ENCODE peak calls at places on chromosomes 11 and 22, in four cellular contexts. X is GM10248, O is heart left ventricle, N is HL-60. A is an unnamed sample.

GRCh38 chr22:44955102-44955501 is 54.7 kb downstream of the PHF21B start:
- DNase-seq in X (peak), O (no peak), N (no peak), A (no peak)

GRCh38 chr11:112255075-112255739 is 5.5 kb downstream of the PLET1 start:
- DNase-seq in X (no peak), O (no peak), N (no peak), A (no peak)

GRCh38 chr11:29282088-29282487 is 734.7 kb downstream of the KCNA4 start:
- DNase-seq in X (no peak), O (no peak), N (no peak), A (no peak)

GRCh38 chr22:26367402-26368245 is 61.4 kb upstream of the ASPHD2 start:
- DNase-seq in X (peak), O (no peak), N (peak), A (peak)

GRCh38 chr11:88252208-88252607 is 77.0 kb upstream of the RAB38 start:
- DNase-seq in X (no peak), O (no peak), N (no peak), A (no peak)

GRCh38 chr22:43008509-43008908 is 6.4 kb downstream of the PACSIN2 start:
- DNase-seq in X (no peak), O (no peak), N (no peak), A (no peak)

GRCh38 chr11:46119053-46119351 is 2.3 kb downstream of the PHF21A start:
- DNase-seq in X (no peak), O (no peak), N (no peak), A (no peak)

GRCh38 chr11:108886608-108887007 is 221.7 kb downstream of the DDX10 start:
- DNase-seq in X (no peak), O (no peak), N (no peak), A (no peak)

GRCh38 chr22:36236338-36237319 is 2.7 kb downstream of the APOL2 start:
- DNase-seq in X (no peak), O (no peak), N (no peak), A (no peak)

GRCh38 chr22:44700456-44700855 is 1.5 kb upstream of the PRR5 start:
- DNase-seq in X (no peak), O (no peak), N (no peak), A (no peak)

GRCh38 chr11:105265859-105266258 is 126.3 kb upstream of the CARD18 start:
- DNase-seq in X (no peak), O (no peak), N (no peak), A (no peak)

GRCh38 chr22:27510024-27510423 is 291.5 kb downstream of the MN1 start:
- DNase-seq in X (no peak), O (no peak), N (no peak), A (no peak)

GRCh38 chr11:132068556-132068955 is 698.1 kb downstream of the NTM start:
- DNase-seq in X (no peak), O (no peak), N (no peak), A (no peak)

GRCh38 chr11:57735655-57736298 is 5.5 kb upstream of the SELENOH start:
- DNase-seq in X (no peak), O (no peak), N (no peak), A (no peak)

GRCh38 chr11:70075836-70076235 is 2.3 kb upstream of the ANO1 start:
- DNase-seq in X (no peak), O (peak), N (no peak), A (no peak)

GRCh38 chr22:47291565-47292495 is 529.4 kb downstream of the TBC1D22A start:
- DNase-seq in X (no peak), O (no peak), N (no peak), A (no peak)

GRCh38 chr22:28894793-28895192 is 11.4 kb downstream of the ZNRF3 start:
- DNase-seq in X (no peak), O (no peak), N (peak), A (no peak)

GRCh38 chr11:77814848-77815247 is 5.7 kb downstream of the RSF1 start:
- DNase-seq in X (no peak), O (no peak), N (no peak), A (no peak)

GRCh38 chr11:126246636-126247035 is 22.1 kb downstream of the SRPRA start:
- DNase-seq in X (no peak), O (no peak), N (no peak), A (no peak)

GRCh38 chr22:37173709-37174108 is 14.3 kb downstream of the C1QTNF6 start:
- DNase-seq in X (no peak), O (no peak), N (no peak), A (no peak)

GRCh38 chr11:59247535-59248227 is 35.0 kb upstream of the MPEG1 start:
- DNase-seq in X (no peak), O (peak), N (peak), A (no peak)

GRCh38 chr11:103604310-103604709 is 432.1 kb upstream of the DDI1 start:
- DNase-seq in X (no peak), O (no peak), N (no peak), A (no peak)

GRCh38 chr11:100920571-100920970 is 209.0 kb downstream of the PGR start:
- DNase-seq in X (no peak), O (no peak), N (no peak), A (no peak)

GRCh38 chr11:110174645-110175310 is 81.6 kb downstream of the ZC3H12C start:
- DNase-seq in X (no peak), O (no peak), N (no peak), A (no peak)

GRCh38 chr11:117334896-117335295 is 7.2 kb downstream of the CEP164 start:
- DNase-seq in X (no peak), O (no peak), N (no peak), A (no peak)

GRCh38 chr22:29314537-29315285 is 786 bp downstream of the RASL10A start:
- DNase-seq in X (no peak), O (no peak), N (no peak), A (no peak)

GRCh38 chr11:110991621-110992355 is 253.7 kb upstream of the POU2AF2 start:
- DNase-seq in X (no peak), O (no peak), N (no peak), A (no peak)

GRCh38 chr11:44823920-44824704 is 97.3 kb downstream of the TSPAN18 start:
- DNase-seq in X (no peak), O (no peak), N (no peak), A (no peak)

GRCh38 chr22:50009765-50010675 is 2.5 kb downstream of the IL17REL start:
- DNase-seq in X (peak), O (peak), N (no peak), A (no peak)

DNA sequence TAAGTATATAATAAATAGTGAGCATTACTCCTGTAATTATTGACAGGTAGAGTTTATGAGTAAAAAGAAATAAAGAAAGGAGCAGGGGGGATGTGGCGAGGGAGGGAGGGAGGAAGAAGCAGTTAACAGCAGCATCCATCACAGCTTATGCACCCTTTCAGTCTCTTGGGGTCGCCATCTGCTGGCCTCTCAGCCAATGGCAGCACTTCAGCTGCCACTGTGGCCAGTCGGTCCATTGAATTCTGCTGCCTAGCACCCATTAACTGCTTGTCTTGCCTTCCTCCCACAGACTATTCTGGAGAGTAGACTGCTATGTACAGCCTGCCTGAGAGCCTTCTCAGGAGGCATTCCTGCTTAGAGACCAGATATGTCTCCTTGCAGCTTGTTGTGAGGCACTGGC is 388.3 kb downstream of the TENM4 start:
- DNase-seq in X (no peak), O (no peak), N (no peak), A (no peak)
- TF ChIP-seq CTCF in X (no peak), O (no peak), N (no peak), A (no peak)

GRCh38 chr11:66268953-66269906 is 791 bp downstream of the RAB1B start:
- DNase-seq in X (no peak), O (no peak), N (peak), A (peak)
- TF ChIP-seq CTCF in X (no peak), O (no peak), N (peak), A (peak)

GRCh38 chr11:60344146-60344545 is 17.1 kb downstream of the MS4A6E start:
- DNase-seq in X (no peak), O (no peak), N (no peak), A (no peak)

GRCh38 chr11:60347084-60347797 is 20.2 kb downstream of the MS4A6E start:
- DNase-seq in X (no peak), O (no peak), N (no peak), A (no peak)

GRCh38 chr11:60348116-60348515 is 21.1 kb downstream of the MS4A6E start:
- DNase-seq in X (no peak), O (no peak), N (no peak), A (no peak)

GRCh38 chr11:60343094-60343704 is 16.1 kb downstream of the MS4A6E start:
- DNase-seq in X (no peak), O (no peak), N (no peak), A (peak)

DNA sequence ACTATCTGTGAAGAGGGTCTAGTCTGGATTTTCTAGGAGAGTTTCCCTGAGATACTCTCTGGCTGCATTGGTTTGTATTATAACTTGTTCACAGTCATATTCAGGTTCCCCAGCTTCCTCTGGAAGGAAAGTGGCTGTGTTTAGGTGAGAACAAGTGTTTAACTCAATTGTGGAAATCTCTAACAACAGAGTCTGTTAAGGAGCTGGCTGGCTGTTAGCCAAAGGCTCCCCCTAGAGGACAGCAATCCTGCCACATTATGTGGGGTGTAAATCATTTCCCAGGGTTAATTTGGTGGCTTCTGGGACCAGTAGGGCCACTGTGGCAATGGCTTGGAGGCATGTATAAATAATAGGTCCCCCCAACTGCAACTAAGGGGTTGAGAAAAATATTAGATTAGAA is 18.4 kb downstream of the MS4A6E start:
- DNase-seq in X (no peak), O (no peak), N (peak), A (peak)
- TF ChIP-seq CTCF in X (peak), O (no peak), N (peak), A (peak)

GRCh38 chr11:114059278-114059983 is at the start of gene ZBTB16:
- DNase-seq in X (no peak), O (peak), N (peak), A (peak)
- TF ChIP-seq CTCF in X (no peak), O (peak), N (no peak), A (no peak)

GRCh38 chr22:41240377-41241132 is at the start of gene CHADL:
- DNase-seq in X (no peak), O (no peak), N (no peak), A (no peak)

GRCh38 chr22:41237036-41237706 is 3.6 kb downstream of the CHADL start:
- DNase-seq in X (no peak), O (no peak), N (no peak), A (no peak)

GRCh38 chr22:41238570-41239442 is 1.9 kb downstream of the CHADL start:
- DNase-seq in X (no peak), O (no peak), N (no peak), A (no peak)

GRCh38 chr22:41239443-41240128 is 1.1 kb downstream of the CHADL start:
- DNase-seq in X (no peak), O (no peak), N (no peak), A (no peak)

GRCh38 chr22:41237707-41238569 is 2.8 kb downstream of the CHADL start:
- DNase-seq in X (peak), O (peak), N (peak), A (peak)
- TF ChIP-seq CTCF in X (peak), O (peak), N (peak), A (peak)

A was measured in activated CD8-positive, alpha-beta T cell treated with anti-CD3 and anti-CD28 coated beads for 36 hours.